ENCODE peak calls at places on chromosomes 4 and X, in ten cellular contexts. R is immature natural killer cell; S is GM10248; T is Kasumi-1; A is HT1080; O is stimulated activated CD8-positive, alpha-beta memory T cell treated with anti-CD3 and anti-CD28 coated beads, Interleukin-7, amount 100 ng/mL, for 4 hours; X is globus pallidus; Y is substantia nigra; V is central memory CD4-positive, alpha-beta T cell; B is ureter. J is an unnamed sample.

GRCh38 chrX:17788439-17788838 is 51.1 kb downstream of the SCML1 start:
- DNase-seq in R (peak), S (peak), T (peak), A (peak), O (no peak), X (peak), Y (no peak), V (peak), B (no peak), J (peak)

GRCh38 chrX:11321986-11322385 is 28.8 kb downstream of the AMELX start:
- DNase-seq in R (no peak), S (no peak), T (no peak), A (no peak), O (no peak), X (no peak), Y (no peak), V (no peak), B (no peak), J (no peak)

GRCh38 chrX:65502618-65503017 is 32.0 kb downstream of the LAS1L start:
- DNase-seq in R (no peak), S (no peak), T (no peak), A (peak), O (no peak), X (no peak), Y (no peak), V (no peak), B (no peak), J (no peak)

GRCh38 chrX:17987783-17988182 is 126.7 kb upstream of the RAI2 start:
- DNase-seq in R (no peak), S (no peak), T (no peak), A (no peak), O (no peak), X (no peak), Y (no peak), V (peak), B (no peak), J (no peak)

GRCh38 chr4:173448919-173449641 is 50.2 kb upstream of the SCRG1 start:
- DNase-seq in R (no peak), S (peak), T (no peak), A (no peak), O (no peak), X (peak), Y (no peak), V (no peak), B (no peak), J (no peak)

GRCh38 chrX:1137531-1137930 is 74.9 kb downstream of the CRLF2 start:
- DNase-seq in R (no peak), S (no peak), T (no peak), A (no peak), O (no peak), X (no peak), Y (no peak), V (no peak), B (no peak), J (no peak)

GRCh38 chr4:8610858-8611610 is 18.5 kb downstream of the CPZ start:
- DNase-seq in R (no peak), S (no peak), T (no peak), A (no peak), O (no peak), X (no peak), Y (no peak), V (no peak), B (no peak), J (no peak)

GRCh38 chr4:88734403-88734949 is 36.8 kb upstream of the NAP1L5 start:
- DNase-seq in R (no peak), S (no peak), T (no peak), A (no peak), O (no peak), X (no peak), Y (no peak), V (no peak), B (no peak), J (no peak)

GRCh38 chr4:7183161-7183560 is 9.2 kb upstream of the SORCS2 start:
- DNase-seq in R (peak), S (no peak), T (no peak), A (peak), O (no peak), X (no peak), Y (no peak), V (no peak), B (peak), J (no peak)

GRCh38 chrX:105018865-105019264 is 201.6 kb downstream of the TEX13A start:
- DNase-seq in R (no peak), S (no peak), T (no peak), A (no peak), O (no peak), X (no peak), Y (no peak), V (no peak), B (no peak), J (no peak)

GRCh38 chr4:78059524-78059889 is 2.4 kb downstream of the FRAS1 start:
- DNase-seq in R (peak), S (peak), T (peak), A (peak), O (no peak), X (peak), Y (no peak), V (no peak), B (peak), J (peak)

GRCh38 chr4:22643952-22644351 is 48.8 kb upstream of the GBA3 start:
- DNase-seq in R (no peak), S (no peak), T (no peak), A (no peak), O (no peak), X (no peak), Y (no peak), V (no peak), B (no peak), J (no peak)

GRCh38 chr4:20422398-20422797 is 170.7 kb downstream of the SLIT2 start:
- DNase-seq in R (peak), S (peak), T (peak), A (peak), O (no peak), X (peak), Y (no peak), V (peak), B (peak), J (peak)

GRCh38 chr4:150818661-150819060 is 196.4 kb downstream of the LRBA start:
- DNase-seq in R (no peak), S (no peak), T (no peak), A (no peak), O (no peak), X (no peak), Y (no peak), V (no peak), B (no peak), J (no peak)

GRCh38 chrX:8864151-8864550 is 63.0 kb upstream of the FAM9A start:
- DNase-seq in R (no peak), S (no peak), T (no peak), A (no peak), O (no peak), X (peak), Y (no peak), V (no peak), B (no peak), J (peak)

GRCh38 chrX:70436380-70436779 is 8.3 kb upstream of the DLG3 start:
- DNase-seq in R (no peak), S (no peak), T (no peak), A (no peak), O (no peak), X (no peak), Y (no peak), V (no peak), B (no peak), J (no peak)

GRCh38 chr4:88705805-88706518 is 8.3 kb upstream of the NAP1L5 start:
- DNase-seq in R (no peak), S (no peak), T (no peak), A (no peak), O (no peak), X (peak), Y (no peak), V (no peak), B (no peak), J (no peak)

GRCh38 chrX:130869239-130869638 is 33.8 kb downstream of the ENOX2 start:
- DNase-seq in R (no peak), S (no peak), T (no peak), A (no peak), O (no peak), X (no peak), Y (no peak), V (no peak), B (no peak), J (no peak)

GRCh38 chr4:55765070-55765469 is 54.5 kb upstream of the EXOC1L start:
- DNase-seq in R (no peak), S (no peak), T (no peak), A (no peak), O (no peak), X (no peak), Y (no peak), V (no peak), B (no peak), J (no peak)

GRCh38 chrX:106286053-106286650 is 118.0 kb downstream of the PWWP3B start:
- DNase-seq in R (no peak), S (no peak), T (no peak), A (peak), O (no peak), X (no peak), Y (no peak), V (no peak), B (no peak), J (no peak)

GRCh38 chr4:3768842-3769641 is 2.9 kb downstream of the ADRA2C start:
- DNase-seq in R (no peak), S (no peak), T (no peak), A (no peak), O (no peak), X (no peak), Y (no peak), V (no peak), B (no peak), J (no peak)

GRCh38 chr4:185932491-185932890 is 120.5 kb upstream of the SORBS2 start:
- DNase-seq in R (no peak), S (no peak), T (no peak), A (peak), O (no peak), X (no peak), Y (no peak), V (no peak), B (no peak), J (no peak)

GRCh38 chr4:127533028-127533700 is 99.6 kb upstream of the INTU start:
- DNase-seq in R (no peak), S (no peak), T (no peak), A (no peak), O (no peak), X (no peak), Y (no peak), V (no peak), B (peak), J (peak)

GRCh38 chr4:122163301-122163700 is 11.2 kb downstream of the BLTP1 start:
- DNase-seq in R (no peak), S (no peak), T (no peak), A (no peak), O (no peak), X (no peak), Y (no peak), V (no peak), B (no peak), J (no peak)

GRCh38 chr4:16066586-16067128 is 17.2 kb downstream of the PROM1 start:
- DNase-seq in R (no peak), S (no peak), T (no peak), A (no peak), O (no peak), X (no peak), Y (no peak), V (no peak), B (no peak), J (no peak)

GRCh38 chr4:55615008-55615407 is 21.1 kb downstream of the NMU start:
- DNase-seq in R (no peak), S (no peak), T (no peak), A (no peak), O (no peak), X (no peak), Y (no peak), V (no peak), B (no peak), J (no peak)

GRCh38 chr4:113547487-113548042 is 214.0 kb downstream of the CAMK2D start:
- DNase-seq in R (peak), S (peak), T (peak), A (peak), O (peak), X (peak), Y (peak), V (peak), B (peak), J (peak)

GRCh38 chr4:3305610-3306371 is 13.0 kb downstream of the RGS12 start:
- DNase-seq in R (no peak), S (no peak), T (peak), A (no peak), O (no peak), X (peak), Y (no peak), V (no peak), B (no peak), J (no peak)

GRCh38 chrX:43813898-43814297 is 68.4 kb downstream of the MAOB start:
- DNase-seq in R (peak), S (no peak), T (peak), A (peak), O (no peak), X (peak), Y (no peak), V (no peak), B (no peak), J (no peak)